ENCODE peak calls at places on chromosome X, in seven cellular contexts. E is sigmoid colon, J is ovary, P is A549, W is K562, N is tibial nerve, O is GM12878. Y is an unnamed sample.

GRCh38 chrX:123884809-123885408 is 25.1 kb downstream of the XIAP start:
- DNase-seq in E (no peak), J (no peak), P (peak; percentile 66), W (peak; percentile 32), N (peak; percentile 50), O (no peak), Y (no peak)

GRCh38 chrX:8820910-8821527 is 19.8 kb upstream of the FAM9A start:
- DNase-seq in E (no peak), J (no peak), P (peak; percentile 64), W (no peak), N (no peak), O (no peak), Y (no peak)

GRCh38 chrX:110394653-110395052 is 36.0 kb downstream of the RTL9 start:
- DNase-seq in E (no peak), J (no peak), P (no peak), W (peak; percentile 33), N (no peak), O (no peak), Y (no peak)

GRCh38 chrX:140815868-140816267 is 106.3 kb downstream of the LINC00632 start:
- DNase-seq in E (no peak), J (no peak), P (no peak), W (no peak), N (no peak), O (no peak), Y (no peak)

GRCh38 chrX:56788717-56789122 is 59.7 kb downstream of the NBDY start:
- DNase-seq in E (peak; percentile 71), J (peak; percentile 81), P (no peak), W (no peak), N (peak; percentile 40), O (no peak), Y (peak; percentile 56)

GRCh38 chrX:12138366-12139313 is at the start of gene FRMPD4:
- DNase-seq in E (peak; percentile 76), J (no peak), P (peak; percentile 20), W (no peak), N (no peak), O (no peak), Y (no peak)

GRCh38 chrX:149275836-149276235 is 229.3 kb downstream of the IDS start:
- DNase-seq in E (no peak), J (no peak), P (no peak), W (no peak), N (no peak), O (no peak), Y (no peak)

GRCh38 chrX:17521871-17522693 is 147.1 kb downstream of the NHS start:
- DNase-seq in E (no peak), J (peak; percentile 23), P (peak; percentile 67), W (peak; percentile 10), N (no peak), O (no peak), Y (peak; percentile 28)

GRCh38 chrX:9164535-9165425 is 130.9 kb upstream of the FAM9B start:
- DNase-seq in E (no peak), J (no peak), P (peak; percentile 21), W (no peak), N (no peak), O (no peak), Y (no peak)

GRCh38 chrX:12526296-12526695 is 264.9 kb upstream of the PRPS2 start:
- DNase-seq in E (no peak), J (no peak), P (no peak), W (no peak), N (no peak), O (no peak), Y (no peak)

GRCh38 chrX:69808375-69808774 is 192.5 kb downstream of the EDA start:
- DNase-seq in E (no peak), J (no peak), P (no peak), W (no peak), N (no peak), O (no peak), Y (no peak)

GRCh38 chrX:107763647-107764046 is 11.9 kb downstream of the TSC22D3 start:
- DNase-seq in E (no peak), J (no peak), P (no peak), W (no peak), N (no peak), O (no peak), Y (no peak)

GRCh38 chrX:9019151-9019550 is 14.8 kb downstream of the FAM9B start:
- DNase-seq in E (no peak), J (no peak), P (no peak), W (no peak), N (no peak), O (no peak), Y (no peak)

GRCh38 chrX:2595258-2595657 is 94.5 kb upstream of the DHRSX start:
- DNase-seq in E (no peak), J (no peak), P (no peak), W (no peak), N (no peak), O (no peak), Y (no peak)

GRCh38 chrX:30060718-30061117 is 154.6 kb upstream of the MAGEB2 start:
- DNase-seq in E (no peak), J (no peak), P (peak; percentile 22), W (no peak), N (no peak), O (no peak), Y (no peak)

GRCh38 chrX:106802063-106802387 is 448 bp upstream of the TBC1D8B start:
- DNase-seq in E (no peak), J (no peak), P (no peak), W (no peak), N (no peak), O (no peak), Y (no peak)

GRCh38 chrX:31165241-31166035 is 93.6 kb upstream of the FTHL17 start:
- DNase-seq in E (no peak), J (no peak), P (no peak), W (no peak), N (no peak), O (no peak), Y (no peak)

GRCh38 chrX:22073928-22074327 is 41.8 kb downstream of the PHEX start:
- DNase-seq in E (no peak), J (no peak), P (no peak), W (no peak), N (no peak), O (no peak), Y (no peak)
- TF ChIP-seq EP300 in E (no peak), J (no peak), P (no peak), W (no peak), N (no peak), O (no peak), Y (no peak)

GRCh38 chrX:137982791-137983190 is 416.9 kb downstream of the ZIC3 start:
- DNase-seq in E (no peak), J (no peak), P (no peak), W (no peak), N (no peak), O (no peak), Y (no peak)

GRCh38 chrX:137988470-137988869 is 422.5 kb downstream of the ZIC3 start:
- DNase-seq in E (no peak), J (no peak), P (no peak), W (no peak), N (no peak), O (no peak), Y (no peak)
- TF ChIP-seq EP300 in E (no peak), J (no peak), P (no peak), W (no peak), N (no peak), O (no peak), Y (no peak)

GRCh38 chrX:111743316-111743715 is 62.3 kb downstream of the ALG13 start:
- DNase-seq in E (no peak), J (no peak), P (no peak), W (no peak), N (no peak), O (no peak), Y (no peak)

GRCh38 chrX:111736571-111736970 is 55.6 kb downstream of the ALG13 start:
- DNase-seq in E (no peak), J (no peak), P (no peak), W (no peak), N (no peak), O (no peak), Y (no peak)

DNA sequence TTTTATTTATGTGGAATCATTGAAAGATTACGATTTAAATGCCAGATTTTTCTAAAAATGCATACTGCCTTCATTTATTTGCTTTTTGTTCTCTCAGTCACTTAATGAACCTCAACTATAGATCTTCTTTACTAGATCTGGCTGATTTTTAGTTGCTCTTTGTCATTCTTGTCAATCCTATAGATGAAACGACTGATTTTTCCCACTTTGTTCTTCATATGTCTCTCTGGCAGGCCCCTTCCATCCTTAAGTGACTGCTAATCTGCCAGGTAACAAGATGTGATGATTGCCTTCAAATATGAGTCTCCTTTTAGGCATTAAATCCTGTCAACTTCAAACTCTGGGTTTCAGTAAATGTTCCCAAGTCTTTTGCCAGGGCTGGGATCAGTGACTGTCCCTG is 61.0 kb downstream of the ALG13 start:
- DNase-seq in E (no peak), J (no peak), P (no peak), W (no peak), N (no peak), O (no peak), Y (no peak)
- TF ChIP-seq EP300 in E (no peak), J (no peak), P (no peak), W (no peak), N (no peak), O (no peak), Y (no peak)

GRCh38 chrX:103688949-103689348 is 2.5 kb upstream of the MORF4L2 start:
- DNase-seq in E (no peak), J (no peak), P (peak; percentile 28), W (no peak), N (no peak), O (no peak), Y (no peak)

GRCh38 chrX:103687073-103687695 is 685 bp upstream of the MORF4L2 start:
- DNase-seq in E (peak; percentile 95), J (peak; percentile 89), P (peak; percentile 86), W (peak; percentile 73), N (peak; percentile 81), O (no peak), Y (peak; percentile 88)

GRCh38 chrX:103687696-103688191 is 1.2 kb upstream of the MORF4L2 start:
- DNase-seq in E (peak; percentile 82), J (peak; percentile 80), P (peak; percentile 85), W (peak; percentile 58), N (peak; percentile 72), O (peak; percentile 37), Y (peak; percentile 67)

GRCh38 chrX:103685396-103685795 is 1.1 kb downstream of the MORF4L2 start:
- DNase-seq in E (no peak), J (no peak), P (peak; percentile 12), W (peak; percentile 36), N (no peak), O (no peak), Y (no peak)

DNA sequence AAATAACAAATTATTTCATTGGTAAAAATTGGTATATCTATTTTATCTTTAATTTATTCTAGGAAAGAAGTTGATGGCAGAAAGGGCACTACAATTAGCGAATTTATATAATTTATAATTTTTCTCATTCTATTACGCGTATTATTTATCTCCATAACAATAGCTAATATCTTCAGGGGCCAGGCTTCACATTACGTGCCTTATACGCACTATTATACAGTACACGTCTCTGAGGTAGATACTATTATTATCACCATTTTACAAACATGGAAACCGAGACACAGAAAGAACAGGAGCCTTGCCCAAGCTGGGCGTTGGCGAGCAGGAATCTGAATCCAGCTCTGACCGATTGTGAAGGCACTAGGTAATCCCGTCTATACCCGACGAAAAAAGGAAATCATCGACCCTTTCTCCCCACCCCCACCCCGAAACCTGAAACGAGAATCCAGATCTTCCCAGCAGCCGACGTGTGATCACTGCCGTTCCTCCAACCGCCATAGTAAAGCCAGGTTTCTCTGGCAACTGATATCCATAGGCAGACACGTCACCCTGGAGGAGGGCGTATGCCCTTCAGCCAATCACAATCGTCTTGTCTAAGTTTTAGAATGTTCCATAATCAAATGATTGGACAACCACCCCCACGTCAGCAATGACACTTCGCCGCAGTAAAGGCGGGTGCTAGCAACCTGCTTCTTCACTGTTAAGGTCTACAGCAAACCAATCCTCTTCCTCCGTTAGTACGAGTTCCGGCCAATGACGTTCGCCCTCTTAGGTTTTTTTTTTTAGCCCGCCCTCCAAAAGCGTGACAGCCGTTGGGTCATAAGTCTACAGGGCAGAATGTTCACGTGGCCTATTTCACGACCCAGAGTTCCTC is at the start of gene MORF4L2:
- DNase-seq in E (peak; percentile 98), J (peak; percentile 88), P (peak; percentile 99), W (peak; percentile 92), N (peak; percentile 86), O (peak; percentile 95), Y (peak; percentile 93)
- TF ChIP-seq EP300 in E (no peak), J (peak; percentile 75), P (no peak), W (peak; percentile 31), N (peak; percentile 98), O (no peak), Y (no peak)

Y was measured in transverse colon.